ENCODE peak calls at places on chromosome 21, in six cellular contexts. U is right atrium auricular region, Y is foreskin fibroblast, E is endodermal cell, I is lung, V is fibroblast of mammary gland. S is an unnamed sample.

GRCh38 chr21:15445327-15445726 is 284.5 kb upstream of the USP25 start:
- DNase-seq in U (no peak), Y (no peak), E (peak), I (no peak), V (no peak), S (no peak)

GRCh38 chr21:41615613-41616012 is 107.7 kb upstream of the TMPRSS2 start:
- DNase-seq in U (no peak), Y (peak), E (no peak), I (no peak), V (peak), S (no peak)

GRCh38 chr21:27275294-27275927 is 308.5 kb upstream of the ADAMTS5 start:
- DNase-seq in U (no peak), Y (peak), E (no peak), I (no peak), V (peak), S (no peak)

GRCh38 chr21:43933680-43934079 is 68.7 kb downstream of the AGPAT3 start:
- DNase-seq in U (no peak), Y (no peak), E (no peak), I (no peak), V (no peak), S (no peak)

GRCh38 chr21:29641635-29642550 is 297.9 kb downstream of the GRIK1 start:
- DNase-seq in U (no peak), Y (no peak), E (no peak), I (no peak), V (no peak), S (no peak)

GRCh38 chr21:31887596-31887920 is 14.7 kb downstream of the HUNK start:
- DNase-seq in U (no peak), Y (no peak), E (no peak), I (no peak), V (no peak), S (no peak)

GRCh38 chr21:41631564-41632461 is 123.9 kb upstream of the TMPRSS2 start:
- DNase-seq in U (no peak), Y (peak), E (no peak), I (peak), V (peak), S (no peak)

GRCh38 chr21:34707876-34708325 is 39.1 kb downstream of the CLIC6 start:
- DNase-seq in U (no peak), Y (no peak), E (no peak), I (no peak), V (no peak), S (no peak)

GRCh38 chr21:18499761-18500376 is 96.3 kb upstream of the TMPRSS15 start:
- DNase-seq in U (no peak), Y (peak), E (peak), I (no peak), V (peak), S (peak)

GRCh38 chr21:16117851-16118592 is 388.2 kb downstream of the USP25 start:
- DNase-seq in U (no peak), Y (peak), E (no peak), I (no peak), V (peak), S (peak)

GRCh38 chr21:15027056-15027455 is 37.7 kb downstream of the NRIP1 start:
- DNase-seq in U (no peak), Y (no peak), E (no peak), I (no peak), V (no peak), S (no peak)

GRCh38 chr21:20083925-20084324 is 914.3 kb upstream of the NCAM2 start:
- DNase-seq in U (no peak), Y (no peak), E (no peak), I (no peak), V (no peak), S (no peak)

GRCh38 chr21:38295997-38296764 is 39.4 kb downstream of the KCNJ15 start:
- DNase-seq in U (no peak), Y (peak), E (no peak), I (no peak), V (peak), S (no peak)

GRCh38 chr21:36721817-36722216 is 22.9 kb downstream of the SIM2 start:
- DNase-seq in U (no peak), Y (no peak), E (peak), I (no peak), V (no peak), S (no peak)

GRCh38 chr21:37800122-37800455 is 116.2 kb downstream of the KCNJ6 start:
- DNase-seq in U (no peak), Y (peak), E (no peak), I (no peak), V (no peak), S (no peak)

GRCh38 chr21:44370027-44370735 is 16.8 kb downstream of the TRPM2 start:
- DNase-seq in U (no peak), Y (peak), E (peak), I (no peak), V (peak), S (no peak)

GRCh38 chr21:38286739-38287426 is 30.1 kb downstream of the KCNJ15 start:
- DNase-seq in U (no peak), Y (no peak), E (no peak), I (no peak), V (no peak), S (no peak)

GRCh38 chr21:35990609-35991008 is 69.7 kb downstream of the SETD4 start:
- DNase-seq in U (peak), Y (no peak), E (no peak), I (no peak), V (no peak), S (no peak)

GRCh38 chr21:31264574-31264973 is 79.5 kb downstream of the TIAM1 start:
- DNase-seq in U (no peak), Y (no peak), E (no peak), I (no peak), V (no peak), S (no peak)

GRCh38 chr21:17492415-17493168 is 20.3 kb upstream of the CXADR start:
- DNase-seq in U (no peak), Y (no peak), E (peak), I (peak), V (peak), S (no peak)

GRCh38 chr21:31988492-31989285 is 115.9 kb downstream of the HUNK start:
- DNase-seq in U (no peak), Y (peak), E (no peak), I (no peak), V (peak), S (no peak)

GRCh38 chr21:41600961-41601572 is 93.1 kb upstream of the TMPRSS2 start:
- DNase-seq in U (no peak), Y (no peak), E (peak), I (no peak), V (no peak), S (no peak)

GRCh38 chr21:31730687-31731111 is 1.2 kb downstream of the SCAF4 start:
- DNase-seq in U (no peak), Y (no peak), E (peak), I (no peak), V (no peak), S (no peak)

GRCh38 chr21:31576428-31576827 is 83.1 kb upstream of the SOD1 start:
- DNase-seq in U (no peak), Y (no peak), E (no peak), I (no peak), V (peak), S (no peak)

GRCh38 chr21:41612674-41613250 is 104.8 kb upstream of the TMPRSS2 start:
- DNase-seq in U (peak), Y (peak), E (peak), I (peak), V (peak), S (no peak)

GRCh38 chr21:35615325-35615724 is 445.0 kb downstream of the SETD4 start:
- DNase-seq in U (no peak), Y (no peak), E (no peak), I (no peak), V (no peak), S (no peak)

GRCh38 chr21:43805275-43805800 is 16.0 kb downstream of the RRP1 start:
- DNase-seq in U (no peak), Y (no peak), E (no peak), I (no peak), V (no peak), S (no peak)

GRCh38 chr21:44085491-44086321 is 21.5 kb upstream of the PWP2 start:
- DNase-seq in U (no peak), Y (no peak), E (no peak), I (no peak), V (no peak), S (no peak)

GRCh38 chr21:15293251-15293650 is 228.5 kb upstream of the NRIP1 start:
- DNase-seq in U (no peak), Y (peak), E (peak), I (no peak), V (peak), S (no peak)

GRCh38 chr21:35764586-35764985 is 295.7 kb downstream of the SETD4 start:
- DNase-seq in U (no peak), Y (no peak), E (no peak), I (no peak), V (no peak), S (no peak)

GRCh38 chr21:36966846-36967657 is 583 bp upstream of the HLCS start:
- DNase-seq in U (no peak), Y (peak), E (peak), I (no peak), V (peak), S (no peak)

GRCh38 chr21:21730524-21730923 is 732.3 kb downstream of the NCAM2 start:
- DNase-seq in U (no peak), Y (peak), E (no peak), I (no peak), V (peak), S (no peak)

GRCh38 chr21:30718239-30718909 is at the start of gene KRTAP21-3:
- DNase-seq in U (no peak), Y (peak), E (no peak), I (no peak), V (peak), S (no peak)

GRCh38 chr21:29860346-29860745 is 79.5 kb downstream of the GRIK1 start:
- DNase-seq in U (no peak), Y (no peak), E (no peak), I (no peak), V (no peak), S (no peak)

GRCh38 chr21:16517380-16517779 is 787.6 kb downstream of the USP25 start:
- DNase-seq in U (no peak), Y (no peak), E (no peak), I (no peak), V (no peak), S (no peak)

DNA sequence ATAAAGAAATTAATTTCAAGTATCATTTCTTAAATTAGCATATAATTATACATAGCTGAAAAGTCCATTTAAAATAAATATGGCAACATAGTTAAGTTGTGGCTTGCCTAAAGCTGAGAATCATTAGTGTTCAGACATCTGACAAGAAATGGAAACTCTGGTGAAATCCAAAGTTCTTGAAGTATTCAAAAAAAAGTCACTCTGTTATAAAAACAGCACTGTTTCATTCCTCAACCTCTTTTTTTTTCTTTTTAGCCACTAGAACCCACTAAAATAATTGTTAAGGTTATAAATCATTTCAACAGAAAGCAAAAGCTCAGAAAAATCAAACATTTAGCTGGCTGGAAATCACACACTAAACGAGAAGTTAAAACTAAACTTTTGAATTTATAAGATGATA is 476.7 kb downstream of the LTN1 start:
- DNase-seq in U (no peak), Y (no peak), E (no peak), I (no peak), V (no peak), S (no peak)
- TF ChIP-seq CTCF in U (no peak), Y (no peak), E (no peak), I (no peak), V (no peak), S (no peak)

DNA sequence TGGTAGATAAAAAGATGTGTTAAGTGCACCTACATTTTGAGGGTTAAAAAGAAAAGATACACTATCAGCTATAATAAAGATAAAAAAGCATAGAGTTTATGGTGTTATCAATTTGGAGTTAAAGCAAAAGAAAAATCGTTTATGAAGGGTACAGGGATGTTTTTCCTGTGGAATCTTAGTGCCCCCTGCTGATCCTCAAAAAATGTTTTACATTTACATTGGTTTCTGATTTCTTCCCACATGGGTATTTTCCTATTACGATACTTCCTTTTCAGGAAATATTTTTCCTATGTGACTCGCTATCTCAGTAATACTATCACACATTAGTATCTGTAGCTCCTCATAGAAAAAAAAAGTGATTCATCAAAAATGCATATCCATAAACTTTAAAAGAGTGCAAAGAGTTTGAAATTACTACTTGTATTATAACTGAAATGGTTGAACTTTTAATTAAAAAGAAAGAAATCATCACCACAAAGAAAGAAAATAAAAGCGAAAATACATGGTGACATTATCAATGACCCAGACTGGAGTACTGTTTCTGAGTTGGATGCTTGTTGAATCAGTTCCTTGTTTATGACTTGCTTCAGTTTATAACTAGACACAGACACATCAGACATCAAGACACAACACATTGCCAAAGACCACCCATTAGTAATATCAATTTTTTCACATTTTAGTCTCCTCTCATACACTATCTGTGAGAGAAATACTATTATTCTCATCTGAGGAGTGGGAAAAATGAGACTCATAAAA is 293.2 kb downstream of the MRPL39 start:
- DNase-seq in U (no peak), Y (peak), E (no peak), I (no peak), V (peak), S (no peak)
- H3K4me3 ChIP-seq in U (no peak), Y (no peak), E (no peak), I (no peak), V (no peak), S (no peak)

DNA sequence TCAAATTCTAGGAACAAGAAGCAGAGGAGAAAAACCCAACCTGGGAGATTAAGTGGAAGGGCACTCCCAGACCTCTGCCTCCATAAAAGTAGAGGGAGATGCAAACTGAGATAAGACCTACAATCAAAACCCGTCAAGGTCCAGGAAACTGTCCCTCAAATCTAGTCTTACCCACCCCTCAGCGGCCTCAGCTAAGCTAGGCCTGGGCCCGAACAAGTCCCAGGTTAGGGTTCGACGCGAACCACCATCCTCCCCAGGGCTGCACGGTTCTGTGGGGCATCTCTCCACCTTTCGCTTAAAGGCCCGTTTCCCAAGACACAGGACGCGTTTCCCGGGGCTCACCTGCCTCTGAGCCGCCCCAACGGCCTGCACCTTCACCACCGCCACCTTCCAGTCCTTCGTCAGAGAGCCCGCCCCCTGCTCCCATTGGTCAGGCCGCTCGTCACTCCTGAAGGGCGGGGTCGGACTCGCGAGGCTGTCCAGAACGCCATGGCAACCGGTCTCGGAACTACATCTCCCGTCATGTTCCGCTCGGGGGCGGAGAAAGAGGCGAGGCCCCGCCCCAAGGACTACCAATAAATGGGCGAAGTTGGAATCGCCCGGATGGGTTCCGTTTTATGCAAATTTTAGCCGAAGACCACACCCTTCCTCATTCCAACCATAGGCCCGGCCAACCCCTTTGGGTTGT is at the start of gene CRYZL1:
- DNase-seq in U (peak), Y (peak), E (peak), I (peak), V (peak), S (peak)
- TF ChIP-seq CTCF in U (no peak), Y (no peak), E (no peak), I (no peak), V (no peak), S (no peak)

GRCh38 chr21:39628380-39628779 is 15.6 kb downstream of the B3GALT5 start:
- DNase-seq in U (no peak), Y (peak), E (no peak), I (peak), V (no peak), S (no peak)

GRCh38 chr21:39630191-39630591 is 17.5 kb downstream of the B3GALT5 start:
- DNase-seq in U (no peak), Y (peak), E (no peak), I (no peak), V (peak), S (no peak)

GRCh38 chr21:39633043-39633442 is 20.3 kb downstream of the B3GALT5 start:
- DNase-seq in U (no peak), Y (peak), E (no peak), I (peak), V (peak), S (no peak)

GRCh38 chr21:39631842-39632577 is 19.3 kb downstream of the B3GALT5 start:
- DNase-seq in U (no peak), Y (no peak), E (no peak), I (peak), V (no peak), S (no peak)

DNA sequence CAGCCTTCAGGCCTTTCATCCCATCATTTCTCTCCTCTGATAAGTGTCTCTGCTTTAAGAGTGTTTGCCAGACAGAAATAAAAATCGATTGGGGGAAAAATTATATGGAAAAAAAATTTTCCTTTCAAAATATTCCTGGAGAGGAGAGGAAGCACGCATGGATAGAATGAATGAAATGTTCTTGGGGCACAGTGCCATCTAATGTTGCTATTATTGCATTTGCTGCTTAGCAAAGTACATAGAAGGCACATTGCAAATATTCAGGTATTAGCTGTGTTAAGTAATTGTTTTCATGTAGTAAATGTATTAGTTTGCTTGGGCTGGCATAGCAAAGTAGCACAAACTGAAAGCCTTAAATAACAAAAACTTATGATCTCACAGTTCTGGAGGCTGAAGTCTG is 18.1 kb downstream of the B3GALT5 start:
- DNase-seq in U (no peak), Y (peak), E (no peak), I (no peak), V (peak), S (no peak)
- H3K4me3 ChIP-seq in U (no peak), Y (no peak), E (no peak), I (no peak), V (peak), S (no peak)

GRCh38 chr21:42670058-42670830 is 16.8 kb downstream of the PDE9A start:
- DNase-seq in U (no peak), Y (no peak), E (no peak), I (no peak), V (no peak), S (no peak)

GRCh38 chr21:42670884-42671283 is 17.5 kb downstream of the PDE9A start:
- DNase-seq in U (no peak), Y (no peak), E (no peak), I (no peak), V (no peak), S (no peak)

GRCh38 chr21:42668620-42669019 is 15.2 kb downstream of the PDE9A start:
- DNase-seq in U (no peak), Y (no peak), E (no peak), I (no peak), V (no peak), S (no peak)

GRCh38 chr21:42668193-42668592 is 14.8 kb downstream of the PDE9A start:
- DNase-seq in U (no peak), Y (no peak), E (no peak), I (no peak), V (no peak), S (no peak)

GRCh38 chr21:42669069-42669468 is 15.6 kb downstream of the PDE9A start:
- DNase-seq in U (no peak), Y (no peak), E (peak), I (no peak), V (peak), S (no peak)
- TF ChIP-seq CTCF in U (peak), Y (no peak), E (peak), I (no peak), V (peak), S (peak)

GRCh38 chr21:45454081-45454923 is 49.3 kb downstream of the COL18A1 start:
- DNase-seq in U (no peak), Y (peak), E (no peak), I (no peak), V (no peak), S (no peak)
- H3K4me3 ChIP-seq in U (no peak), Y (no peak), E (no peak), I (no peak), V (no peak), S (no peak)

GRCh38 chr21:26011292-26011940 is 159.2 kb downstream of the APP start:
- DNase-seq in U (no peak), Y (no peak), E (no peak), I (no peak), V (no peak), S (no peak)
- TF ChIP-seq CTCF in U (no peak), Y (no peak), E (no peak), I (no peak), V (no peak), S (no peak)

DNA sequence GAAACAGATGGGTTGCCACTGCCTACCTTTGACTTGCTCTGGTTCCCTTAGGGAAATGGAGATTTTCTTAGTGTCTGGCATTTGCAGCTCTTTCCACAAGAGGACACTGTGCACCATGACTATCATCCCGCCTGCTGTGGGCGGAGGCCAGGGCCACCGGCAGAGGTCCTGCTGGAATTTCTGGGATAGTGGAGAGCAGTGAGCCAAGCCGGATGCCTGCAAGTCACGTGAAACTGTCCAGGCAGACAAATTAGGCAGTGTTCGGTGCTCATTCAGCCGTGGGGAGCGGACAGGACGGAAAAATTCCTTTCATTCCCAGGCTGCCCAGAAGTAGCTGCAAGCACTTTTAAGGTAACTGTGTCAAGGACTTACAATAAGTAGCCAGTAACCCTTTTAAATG is 43.4 kb downstream of the IGSF5 start:
- DNase-seq in U (peak), Y (peak), E (peak), I (peak), V (peak), S (peak)
- H3K4me3 ChIP-seq in U (peak), Y (no peak), E (no peak), I (no peak), V (no peak), S (peak)